ENCODE peak calls at places on chromosome 13, in six cellular contexts. One of them, this sample, is unnamed.

GRCh38 chr13:29858667-29859066 is 8.2 kb upstream of the UBL3 start:
- DNase-seq in adipocyte: no peak
- DNase-seq in ascending aorta: no peak
- DNase-seq in fibroblast of lung: peak; percentile 69
- DNase-seq in activated CD4-positive, alpha-beta T cell treated with anti-CD3 and anti-CD28 coated beads, Interleukin-2, amount 50 U/mL, for 48 hours: no peak
- DNase-seq in cardiac septum: no peak
- DNase-seq in this sample: peak; percentile 78

GRCh38 chr13:65829241-65830008 is 1400.7 kb downstream of the PCDH9 start:
- DNase-seq in adipocyte: no peak
- DNase-seq in ascending aorta: no peak
- DNase-seq in activated CD4-positive, alpha-beta T cell treated with anti-CD3 and anti-CD28 coated beads, Interleukin-2, amount 50 U/mL, for 48 hours: no peak
- DNase-seq in fibroblast of lung: no peak
- DNase-seq in cardiac septum: no peak
- DNase-seq in this sample: no peak

GRCh38 chr13:25473864-25474263 is 102.1 kb downstream of the ATP8A2 start:
- DNase-seq in cardiac septum: no peak
- DNase-seq in ascending aorta: no peak
- DNase-seq in adipocyte: peak; percentile 25
- DNase-seq in activated CD4-positive, alpha-beta T cell treated with anti-CD3 and anti-CD28 coated beads, Interleukin-2, amount 50 U/mL, for 48 hours: no peak
- DNase-seq in fibroblast of lung: peak; percentile 79
- DNase-seq in this sample: no peak

GRCh38 chr13:93080587-93080986 is 146.0 kb upstream of the GPC6 start:
- DNase-seq in activated CD4-positive, alpha-beta T cell treated with anti-CD3 and anti-CD28 coated beads, Interleukin-2, amount 50 U/mL, for 48 hours: no peak
- DNase-seq in cardiac septum: no peak
- DNase-seq in fibroblast of lung: peak; percentile 91
- DNase-seq in ascending aorta: no peak
- DNase-seq in adipocyte: peak; percentile 1
- DNase-seq in this sample: no peak

GRCh38 chr13:44801990-44802389 is 187.3 kb downstream of the NUFIP1 start:
- DNase-seq in ascending aorta: no peak
- DNase-seq in fibroblast of lung: peak; percentile 82
- DNase-seq in activated CD4-positive, alpha-beta T cell treated with anti-CD3 and anti-CD28 coated beads, Interleukin-2, amount 50 U/mL, for 48 hours: no peak
- DNase-seq in cardiac septum: no peak
- DNase-seq in adipocyte: peak; percentile 74
- DNase-seq in this sample: peak; percentile 81

GRCh38 chr13:95833713-95834112 is 156.8 kb downstream of the DNAJC3 start:
- DNase-seq in activated CD4-positive, alpha-beta T cell treated with anti-CD3 and anti-CD28 coated beads, Interleukin-2, amount 50 U/mL, for 48 hours: no peak
- DNase-seq in adipocyte: peak; percentile 3
- DNase-seq in ascending aorta: no peak
- DNase-seq in cardiac septum: no peak
- DNase-seq in fibroblast of lung: peak; percentile 29
- DNase-seq in this sample: peak; percentile 25

GRCh38 chr13:105914637-105915036 is 620.8 kb downstream of the EFNB2 start:
- DNase-seq in ascending aorta: no peak
- DNase-seq in cardiac septum: no peak
- DNase-seq in adipocyte: peak; percentile 78
- DNase-seq in fibroblast of lung: peak; percentile 84
- DNase-seq in activated CD4-positive, alpha-beta T cell treated with anti-CD3 and anti-CD28 coated beads, Interleukin-2, amount 50 U/mL, for 48 hours: no peak
- DNase-seq in this sample: peak; percentile 86

GRCh38 chr13:50357586-50358118 is 342.4 kb downstream of the KCNRG start:
- DNase-seq in fibroblast of lung: peak; percentile 96
- DNase-seq in adipocyte: peak; percentile 68
- DNase-seq in cardiac septum: no peak
- DNase-seq in ascending aorta: no peak
- DNase-seq in activated CD4-positive, alpha-beta T cell treated with anti-CD3 and anti-CD28 coated beads, Interleukin-2, amount 50 U/mL, for 48 hours: no peak
- DNase-seq in this sample: peak; percentile 54

GRCh38 chr13:98940325-98940724 is 37.5 kb downstream of the DOCK9 start:
- DNase-seq in ascending aorta: no peak
- DNase-seq in fibroblast of lung: no peak
- DNase-seq in activated CD4-positive, alpha-beta T cell treated with anti-CD3 and anti-CD28 coated beads, Interleukin-2, amount 50 U/mL, for 48 hours: no peak
- DNase-seq in adipocyte: no peak
- DNase-seq in cardiac septum: no peak
- DNase-seq in this sample: no peak

GRCh38 chr13:52395704-52396103 is 10.3 kb downstream of the THSD1 start:
- DNase-seq in cardiac septum: no peak
- DNase-seq in adipocyte: no peak
- DNase-seq in ascending aorta: no peak
- DNase-seq in activated CD4-positive, alpha-beta T cell treated with anti-CD3 and anti-CD28 coated beads, Interleukin-2, amount 50 U/mL, for 48 hours: no peak
- DNase-seq in fibroblast of lung: no peak
- DNase-seq in this sample: no peak

GRCh38 chr13:40682449-40683240 is 16.2 kb upstream of the FOXO1 start:
- DNase-seq in ascending aorta: no peak
- DNase-seq in adipocyte: peak; percentile 89
- DNase-seq in activated CD4-positive, alpha-beta T cell treated with anti-CD3 and anti-CD28 coated beads, Interleukin-2, amount 50 U/mL, for 48 hours: no peak
- DNase-seq in cardiac septum: no peak
- DNase-seq in fibroblast of lung: peak; percentile 39
- DNase-seq in this sample: peak; percentile 35

GRCh38 chr13:66659291-66660012 is 570.7 kb downstream of the PCDH9 start:
- DNase-seq in fibroblast of lung: peak; percentile 43
- DNase-seq in ascending aorta: no peak
- DNase-seq in activated CD4-positive, alpha-beta T cell treated with anti-CD3 and anti-CD28 coated beads, Interleukin-2, amount 50 U/mL, for 48 hours: no peak
- DNase-seq in cardiac septum: no peak
- DNase-seq in adipocyte: peak; percentile 34
- DNase-seq in this sample: peak; percentile 0

GRCh38 chr13:99087954-99088491 is 110.2 kb upstream of the DOCK9 start:
- DNase-seq in activated CD4-positive, alpha-beta T cell treated with anti-CD3 and anti-CD28 coated beads, Interleukin-2, amount 50 U/mL, for 48 hours: peak; percentile 40
- DNase-seq in cardiac septum: no peak
- DNase-seq in ascending aorta: no peak
- DNase-seq in adipocyte: no peak
- DNase-seq in fibroblast of lung: no peak
- DNase-seq in this sample: no peak

GRCh38 chr13:24851546-24851945 is 87.6 kb downstream of the RNF17 start:
- DNase-seq in activated CD4-positive, alpha-beta T cell treated with anti-CD3 and anti-CD28 coated beads, Interleukin-2, amount 50 U/mL, for 48 hours: no peak
- DNase-seq in fibroblast of lung: peak; percentile 3
- DNase-seq in ascending aorta: no peak
- DNase-seq in cardiac septum: no peak
- DNase-seq in adipocyte: peak; percentile 79
- DNase-seq in this sample: peak; percentile 45

GRCh38 chr13:31037351-31037750 is 104.9 kb downstream of the TEX26 start:
- DNase-seq in fibroblast of lung: no peak
- DNase-seq in activated CD4-positive, alpha-beta T cell treated with anti-CD3 and anti-CD28 coated beads, Interleukin-2, amount 50 U/mL, for 48 hours: no peak
- DNase-seq in ascending aorta: no peak
- DNase-seq in adipocyte: no peak
- DNase-seq in cardiac septum: no peak
- DNase-seq in this sample: no peak

GRCh38 chr13:92743992-92744391 is 482.6 kb upstream of the GPC6 start:
- DNase-seq in ascending aorta: no peak
- DNase-seq in cardiac septum: no peak
- DNase-seq in activated CD4-positive, alpha-beta T cell treated with anti-CD3 and anti-CD28 coated beads, Interleukin-2, amount 50 U/mL, for 48 hours: no peak
- DNase-seq in adipocyte: no peak
- DNase-seq in fibroblast of lung: no peak
- DNase-seq in this sample: no peak

GRCh38 chr13:27182844-27183497 is 11.4 kb upstream of the USP12 start:
- DNase-seq in ascending aorta: peak; percentile 46
- DNase-seq in fibroblast of lung: peak; percentile 94
- DNase-seq in adipocyte: peak; percentile 72
- DNase-seq in cardiac septum: peak; percentile 78
- DNase-seq in activated CD4-positive, alpha-beta T cell treated with anti-CD3 and anti-CD28 coated beads, Interleukin-2, amount 50 U/mL, for 48 hours: no peak
- DNase-seq in this sample: peak; percentile 97

GRCh38 chr13:110713981-110714797 is 689 bp downstream of the ING1 start:
- DNase-seq in ascending aorta: no peak
- DNase-seq in fibroblast of lung: peak; percentile 52
- DNase-seq in adipocyte: peak; percentile 71
- DNase-seq in activated CD4-positive, alpha-beta T cell treated with anti-CD3 and anti-CD28 coated beads, Interleukin-2, amount 50 U/mL, for 48 hours: peak; percentile 71
- DNase-seq in cardiac septum: peak; percentile 82
- DNase-seq in this sample: peak; percentile 54

GRCh38 chr13:30572859-30573275 is 44.9 kb upstream of the USPL1 start:
- DNase-seq in cardiac septum: no peak
- DNase-seq in adipocyte: peak; percentile 78
- DNase-seq in ascending aorta: no peak
- DNase-seq in fibroblast of lung: peak; percentile 69
- DNase-seq in activated CD4-positive, alpha-beta T cell treated with anti-CD3 and anti-CD28 coated beads, Interleukin-2, amount 50 U/mL, for 48 hours: no peak
- DNase-seq in this sample: peak; percentile 66

GRCh38 chr13:27466513-27466912 is 16.1 kb upstream of the MTIF3 start:
- DNase-seq in ascending aorta: no peak
- DNase-seq in activated CD4-positive, alpha-beta T cell treated with anti-CD3 and anti-CD28 coated beads, Interleukin-2, amount 50 U/mL, for 48 hours: no peak
- DNase-seq in fibroblast of lung: no peak
- DNase-seq in adipocyte: no peak
- DNase-seq in cardiac septum: no peak
- DNase-seq in this sample: no peak

GRCh38 chr13:27339299-27339698 is 68.7 kb downstream of the RASL11A start:
- DNase-seq in fibroblast of lung: peak; percentile 20
- DNase-seq in adipocyte: peak; percentile 55
- DNase-seq in cardiac septum: no peak
- DNase-seq in ascending aorta: no peak
- DNase-seq in activated CD4-positive, alpha-beta T cell treated with anti-CD3 and anti-CD28 coated beads, Interleukin-2, amount 50 U/mL, for 48 hours: peak; percentile 55
- DNase-seq in this sample: peak; percentile 53

GRCh38 chr13:87942204-87942603 is 271.0 kb downstream of the SLITRK5 start:
- DNase-seq in ascending aorta: no peak
- DNase-seq in activated CD4-positive, alpha-beta T cell treated with anti-CD3 and anti-CD28 coated beads, Interleukin-2, amount 50 U/mL, for 48 hours: no peak
- DNase-seq in adipocyte: no peak
- DNase-seq in fibroblast of lung: peak; percentile 3
- DNase-seq in cardiac septum: no peak
- DNase-seq in this sample: no peak

GRCh38 chr13:31207630-31208549 is 8.1 kb downstream of the B3GLCT start:
- DNase-seq in activated CD4-positive, alpha-beta T cell treated with anti-CD3 and anti-CD28 coated beads, Interleukin-2, amount 50 U/mL, for 48 hours: no peak
- DNase-seq in ascending aorta: no peak
- DNase-seq in adipocyte: peak; percentile 58
- DNase-seq in fibroblast of lung: peak; percentile 76
- DNase-seq in cardiac septum: no peak
- DNase-seq in this sample: peak; percentile 71

GRCh38 chr13:39379667-39380655 is 223.0 kb downstream of the LHFPL6 start:
- DNase-seq in fibroblast of lung: peak; percentile 46
- DNase-seq in ascending aorta: no peak
- DNase-seq in adipocyte: no peak
- DNase-seq in activated CD4-positive, alpha-beta T cell treated with anti-CD3 and anti-CD28 coated beads, Interleukin-2, amount 50 U/mL, for 48 hours: no peak
- DNase-seq in cardiac septum: no peak
- DNase-seq in this sample: peak; percentile 59